ENCODE peak calls at places on chromosome 19, in eight cellular contexts. P, A, S, H, J, T, R and V are unnamed samples.

GRCh38 chr19:58380037-58380735 is 644 bp downstream of the ZNF837 start:
- DNase-seq in T (no peak), A (no peak), P (no peak), S (no peak), J (no peak), H (no peak), R (no peak), V (no peak)

GRCh38 chr19:9958451-9958850 is 22.1 kb upstream of the OLFM2 start:
- DNase-seq in A (no peak), R (no peak), J (no peak), S (no peak), P (no peak), H (no peak), T (peak; percentile 69), V (peak; percentile 84)

GRCh38 chr19:8517551-8518442 is 3.8 kb upstream of the ZNF414 start:
- DNase-seq in R (no peak), H (peak; percentile 80), J (no peak), S (no peak), T (no peak), P (no peak), A (no peak), V (peak; percentile 61)

GRCh38 chr19:13014101-13014920 is 19.0 kb downstream of the NFIX start:
- DNase-seq in H (no peak), P (no peak), R (no peak), T (no peak), J (no peak), S (no peak), A (no peak), V (peak; percentile 66)

GRCh38 chr19:12939908-12940533 is 1.6 kb downstream of the CALR start:
- DNase-seq in J (no peak), P (no peak), H (no peak), S (no peak), A (no peak), R (no peak), T (no peak), V (no peak)

GRCh38 chr19:47107953-47108746 is 5.4 kb downstream of the ZC3H4 start:
- DNase-seq in H (no peak), R (no peak), S (no peak), T (no peak), A (no peak), P (peak; percentile 51), J (no peak), V (peak; percentile 43)

GRCh38 chr19:41876847-41877489 is at the start of gene CD79A:
- DNase-seq in T (no peak), R (peak; percentile 39), H (no peak), J (no peak), A (no peak), S (peak; percentile 87), P (no peak), V (no peak)

GRCh38 chr19:43914051-43914450 is 21.0 kb downstream of the ZNF45 start:
- DNase-seq in T (no peak), P (no peak), S (no peak), R (no peak), J (no peak), A (no peak), H (no peak), V (no peak)

GRCh38 chr19:37738371-37738770 is 18.8 kb upstream of the ZNF607 start:
- DNase-seq in R (no peak), S (no peak), A (no peak), J (no peak), H (no peak), P (no peak), T (no peak), V (no peak)

GRCh38 chr19:13026478-13026999 is 31.3 kb downstream of the NFIX start:
- DNase-seq in R (no peak), S (no peak), T (no peak), J (no peak), P (no peak), A (no peak), H (no peak), V (peak; percentile 57)

GRCh38 chr19:7806876-7807275 is 23.1 kb upstream of the EVI5L start:
- DNase-seq in T (no peak), H (no peak), J (no peak), S (no peak), A (no peak), P (peak; percentile 65), R (no peak), V (no peak)

GRCh38 chr19:4606921-4607678 is 32.2 kb upstream of the TNFAIP8L1 start:
- DNase-seq in A (no peak), T (no peak), J (peak; percentile 50), R (peak; percentile 85), H (no peak), P (no peak), S (no peak), V (peak; percentile 33)

GRCh38 chr19:35731353-35731752 is 10.9 kb downstream of the IGFLR1 start:
- DNase-seq in J (no peak), R (peak; percentile 55), S (no peak), P (no peak), H (no peak), A (no peak), T (no peak), V (no peak)

GRCh38 chr19:47331931-47332547 is at the start of gene C5AR2:
- DNase-seq in S (no peak), R (no peak), A (no peak), H (no peak), P (no peak), T (no peak), J (peak; percentile 42), V (peak; percentile 46)

GRCh38 chr19:18284710-18285430 is 3.4 kb upstream of the JUND start:
- DNase-seq in A (no peak), T (no peak), R (no peak), P (no peak), J (no peak), S (no peak), H (no peak), V (no peak)

GRCh38 chr19:13781547-13781946 is 7.3 kb downstream of the C19orf53 start:
- DNase-seq in P (no peak), A (peak; percentile 77), T (no peak), S (no peak), H (no peak), J (peak; percentile 78), R (no peak), V (peak; percentile 91)

GRCh38 chr19:44752123-44752815 is 3.8 kb downstream of the BCL3 start:
- DNase-seq in T (no peak), P (no peak), S (no peak), R (no peak), J (no peak), H (no peak), A (no peak), V (no peak)

GRCh38 chr19:18496167-18496979 is 25.5 kb downstream of the ELL start:
- DNase-seq in S (no peak), A (peak; percentile 78), R (peak; percentile 93), T (no peak), H (peak; percentile 67), J (no peak), P (peak; percentile 69), V (peak; percentile 27)

GRCh38 chr19:49442793-49443365 is 1.6 kb upstream of the SLC17A7 start:
- DNase-seq in P (peak; percentile 85), J (peak; percentile 96), S (peak; percentile 69), R (peak; percentile 95), A (peak; percentile 96), T (peak; percentile 44), H (no peak), V (peak; percentile 80)

DNA sequence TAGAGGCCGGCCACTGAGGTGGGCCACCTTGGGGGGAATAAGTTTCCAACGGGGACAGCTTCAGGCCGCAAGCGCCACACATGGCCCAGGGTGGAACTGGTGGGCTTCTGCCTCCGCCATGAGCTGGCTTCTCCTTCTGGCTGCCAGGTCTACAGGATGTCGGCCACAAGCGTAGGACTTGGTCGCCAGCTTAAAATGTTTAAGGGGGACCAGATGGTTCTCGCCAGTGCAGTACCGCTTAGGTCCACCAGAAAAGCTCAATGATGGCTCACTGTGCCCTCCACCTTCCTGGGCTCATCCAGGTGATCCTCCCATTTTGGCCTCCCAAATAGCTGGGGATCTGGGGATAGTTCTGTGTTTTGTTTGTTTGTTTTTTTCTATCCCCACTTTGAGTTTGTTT is 38.7 kb upstream of the ZNF254 start:
- DNase-seq in P (no peak), H (no peak), T (no peak), J (no peak), A (no peak), S (no peak), R (no peak), V (no peak)
- TF ChIP-seq CTCF in P (no peak), H (no peak), T (no peak), J (no peak), A (no peak), S (no peak), R (no peak), V (no peak)

DNA sequence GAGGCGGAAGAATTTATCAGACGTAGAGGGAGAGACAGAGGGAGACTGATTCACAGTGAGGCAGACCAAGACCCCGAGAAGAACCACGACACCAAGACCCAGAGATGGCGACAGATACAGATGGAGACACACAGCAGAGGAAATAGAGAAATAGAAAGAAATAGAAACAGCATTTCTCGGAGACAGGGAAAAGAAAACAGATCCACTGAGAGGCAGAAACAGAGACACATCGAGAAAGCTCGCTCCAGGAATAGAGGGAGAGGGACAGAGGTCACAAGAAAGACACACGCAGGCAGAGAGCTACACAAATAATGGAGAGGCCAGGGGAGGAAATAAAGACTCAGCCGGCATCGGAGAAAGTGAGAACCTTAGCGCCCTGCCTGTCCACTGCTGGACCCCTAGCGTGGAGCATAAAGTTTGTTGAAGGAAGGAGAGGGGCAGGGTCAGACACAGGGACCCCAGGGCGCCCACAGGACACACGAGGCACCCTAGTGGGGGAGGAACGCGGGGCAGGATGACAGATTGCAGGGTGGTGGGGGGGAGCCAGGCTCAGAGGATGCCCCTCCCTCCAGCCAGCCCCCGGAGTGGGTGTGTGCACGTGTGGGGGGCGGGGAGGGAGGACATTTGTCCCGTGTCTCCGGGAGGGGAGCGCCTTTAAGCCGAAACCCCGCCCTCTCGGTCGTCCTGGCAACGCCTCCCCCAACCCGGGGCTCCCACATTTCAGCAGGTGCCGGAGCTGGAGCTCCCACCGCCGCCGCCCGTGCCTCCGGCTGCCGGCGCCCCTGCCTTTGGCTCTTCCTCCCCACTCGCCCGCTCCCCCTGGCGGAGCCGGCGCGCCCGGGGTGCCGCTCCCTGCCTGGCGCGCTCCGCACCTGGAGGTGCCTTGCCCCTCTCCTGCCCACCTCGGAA is at the start of gene PRKCG:
- DNase-seq in A (peak; percentile 76), H (peak; percentile 78), T (no peak), S (peak; percentile 56), P (peak; percentile 72), R (peak; percentile 76), J (no peak), V (no peak)
- H3K4me3 ChIP-seq in A (no peak within 1 kb of the TSS), H (peak within 1 kb of the TSS; percentile 36), T (peak within 1 kb of the TSS; percentile 53), S (peak within 1 kb of the TSS; percentile 30), P (peak within 1 kb of the TSS; percentile 61), R (peak within 1 kb of the TSS; percentile 20), J (peak within 1 kb of the TSS; percentile 47), V (peak within 1 kb of the TSS; percentile 56)

GRCh38 chr19:45821103-45821521 is 6.0 kb upstream of the RSPH6A start:
- DNase-seq in P (peak; percentile 31), A (no peak), J (no peak), H (no peak), T (no peak), S (no peak), R (no peak), V (no peak)
- TF ChIP-seq CTCF in P (no peak), A (no peak), J (no peak), H (no peak), T (no peak), S (no peak), R (no peak), V (no peak)

DNA sequence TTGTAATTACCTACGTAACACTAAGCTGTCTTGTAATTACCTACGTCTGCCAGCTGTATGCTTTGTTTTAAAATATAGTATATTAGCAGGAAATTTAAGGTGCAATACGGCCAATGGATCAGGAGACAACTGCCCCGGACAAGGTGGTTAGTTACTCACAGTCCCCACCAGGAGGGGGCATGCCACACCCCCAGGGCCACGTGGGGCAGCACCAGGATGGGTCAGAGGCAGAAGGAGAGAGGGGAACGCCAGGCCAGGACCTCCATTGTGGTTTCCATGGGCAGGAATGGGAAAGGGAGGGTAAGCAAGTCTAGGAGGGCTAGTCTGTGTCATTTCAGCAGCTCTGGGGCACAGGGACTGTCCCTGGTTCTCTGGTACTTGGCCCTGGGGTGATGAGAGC is 140.1 kb downstream of the URI1 start:
- DNase-seq in R (no peak), J (no peak), P (no peak), H (no peak), A (no peak), S (no peak), T (no peak), V (no peak)
- H3K4me3 ChIP-seq in R (no peak overlapping the region), J (no peak overlapping the region), P (no peak overlapping the region), H (no peak overlapping the region), A (no peak overlapping the region), S (no peak overlapping the region), T (no peak overlapping the region), V (no peak overlapping the region)